ENCODE peak calls at places on chromosome 6, in ten cellular contexts. One of them, this sample, is unnamed.

GRCh38 chr6:44012078-44012493 is 115.2 kb downstream of the MRPL14 start:
- DNase-seq in fibroblast of pulmonary artery: peak
- DNase-seq in effector CD4-positive, alpha-beta T cell: no peak
- DNase-seq in substantia nigra: no peak
- DNase-seq in stimulated activated CD4-positive, alpha-beta T cell treated with anti-CD3 and anti-CD28 coated beads, Interleukin-2, amount 100 ng/mL, for 24 hours: no peak
- DNase-seq in NCI-H1105: no peak
- DNase-seq in Kasumi-1: peak
- DNase-seq in activated naive CD4-positive, alpha-beta T cell treated with anti-CD3 and anti-CD28 coated beads, Interleukin-2, amount 50 U/mL, for 16 hours: no peak
- DNase-seq in activated gamma-delta T cell treated with Interleukin-2 at 50 U/mL for 16 hours: no peak
- DNase-seq in activated CD8-positive, alpha-beta memory T cell treated with anti-CD3 and anti-CD28 coated beads for 24 hours: no peak
- DNase-seq in this sample: no peak

GRCh38 chr6:118123503-118124037 is 216.5 kb downstream of the SLC35F1 start:
- DNase-seq in fibroblast of pulmonary artery: no peak
- DNase-seq in effector CD4-positive, alpha-beta T cell: no peak
- DNase-seq in substantia nigra: no peak
- DNase-seq in stimulated activated CD4-positive, alpha-beta T cell treated with anti-CD3 and anti-CD28 coated beads, Interleukin-2, amount 100 ng/mL, for 24 hours: no peak
- DNase-seq in NCI-H1105: no peak
- DNase-seq in Kasumi-1: no peak
- DNase-seq in activated naive CD4-positive, alpha-beta T cell treated with anti-CD3 and anti-CD28 coated beads, Interleukin-2, amount 50 U/mL, for 16 hours: no peak
- DNase-seq in activated gamma-delta T cell treated with Interleukin-2 at 50 U/mL for 16 hours: no peak
- DNase-seq in activated CD8-positive, alpha-beta memory T cell treated with anti-CD3 and anti-CD28 coated beads for 24 hours: no peak
- DNase-seq in this sample: no peak

GRCh38 chr6:88761237-88762031 is 202.0 kb downstream of the RNGTT start:
- DNase-seq in fibroblast of pulmonary artery: no peak
- DNase-seq in effector CD4-positive, alpha-beta T cell: no peak
- DNase-seq in substantia nigra: no peak
- DNase-seq in stimulated activated CD4-positive, alpha-beta T cell treated with anti-CD3 and anti-CD28 coated beads, Interleukin-2, amount 100 ng/mL, for 24 hours: no peak
- DNase-seq in NCI-H1105: no peak
- DNase-seq in Kasumi-1: peak
- DNase-seq in activated naive CD4-positive, alpha-beta T cell treated with anti-CD3 and anti-CD28 coated beads, Interleukin-2, amount 50 U/mL, for 16 hours: no peak
- DNase-seq in activated gamma-delta T cell treated with Interleukin-2 at 50 U/mL for 16 hours: no peak
- DNase-seq in activated CD8-positive, alpha-beta memory T cell treated with anti-CD3 and anti-CD28 coated beads for 24 hours: no peak
- DNase-seq in this sample: no peak

GRCh38 chr6:106913111-106913510 is 61.4 kb downstream of the CD24 start:
- DNase-seq in fibroblast of pulmonary artery: no peak
- DNase-seq in effector CD4-positive, alpha-beta T cell: no peak
- DNase-seq in substantia nigra: no peak
- DNase-seq in stimulated activated CD4-positive, alpha-beta T cell treated with anti-CD3 and anti-CD28 coated beads, Interleukin-2, amount 100 ng/mL, for 24 hours: no peak
- DNase-seq in NCI-H1105: no peak
- DNase-seq in Kasumi-1: no peak
- DNase-seq in activated naive CD4-positive, alpha-beta T cell treated with anti-CD3 and anti-CD28 coated beads, Interleukin-2, amount 50 U/mL, for 16 hours: no peak
- DNase-seq in activated gamma-delta T cell treated with Interleukin-2 at 50 U/mL for 16 hours: no peak
- DNase-seq in activated CD8-positive, alpha-beta memory T cell treated with anti-CD3 and anti-CD28 coated beads for 24 hours: no peak
- DNase-seq in this sample: no peak

GRCh38 chr6:111757342-111757741 is 115.9 kb downstream of the FYN start:
- DNase-seq in fibroblast of pulmonary artery: peak
- DNase-seq in effector CD4-positive, alpha-beta T cell: no peak
- DNase-seq in substantia nigra: no peak
- DNase-seq in stimulated activated CD4-positive, alpha-beta T cell treated with anti-CD3 and anti-CD28 coated beads, Interleukin-2, amount 100 ng/mL, for 24 hours: no peak
- DNase-seq in NCI-H1105: no peak
- DNase-seq in Kasumi-1: no peak
- DNase-seq in activated naive CD4-positive, alpha-beta T cell treated with anti-CD3 and anti-CD28 coated beads, Interleukin-2, amount 50 U/mL, for 16 hours: no peak
- DNase-seq in activated gamma-delta T cell treated with Interleukin-2 at 50 U/mL for 16 hours: no peak
- DNase-seq in activated CD8-positive, alpha-beta memory T cell treated with anti-CD3 and anti-CD28 coated beads for 24 hours: no peak
- DNase-seq in this sample: no peak

GRCh38 chr6:78700997-78701396 is 166.4 kb upstream of the IRAK1BP1 start:
- DNase-seq in fibroblast of pulmonary artery: no peak
- DNase-seq in effector CD4-positive, alpha-beta T cell: no peak
- DNase-seq in substantia nigra: no peak
- DNase-seq in stimulated activated CD4-positive, alpha-beta T cell treated with anti-CD3 and anti-CD28 coated beads, Interleukin-2, amount 100 ng/mL, for 24 hours: no peak
- DNase-seq in NCI-H1105: no peak
- DNase-seq in Kasumi-1: no peak
- DNase-seq in activated naive CD4-positive, alpha-beta T cell treated with anti-CD3 and anti-CD28 coated beads, Interleukin-2, amount 50 U/mL, for 16 hours: no peak
- DNase-seq in activated gamma-delta T cell treated with Interleukin-2 at 50 U/mL for 16 hours: no peak
- DNase-seq in activated CD8-positive, alpha-beta memory T cell treated with anti-CD3 and anti-CD28 coated beads for 24 hours: no peak
- DNase-seq in this sample: no peak

GRCh38 chr6:143370972-143371371 is 79.5 kb downstream of the ADAT2 start:
- DNase-seq in fibroblast of pulmonary artery: no peak
- DNase-seq in effector CD4-positive, alpha-beta T cell: no peak
- DNase-seq in substantia nigra: no peak
- DNase-seq in stimulated activated CD4-positive, alpha-beta T cell treated with anti-CD3 and anti-CD28 coated beads, Interleukin-2, amount 100 ng/mL, for 24 hours: no peak
- DNase-seq in NCI-H1105: no peak
- DNase-seq in Kasumi-1: no peak
- DNase-seq in activated naive CD4-positive, alpha-beta T cell treated with anti-CD3 and anti-CD28 coated beads, Interleukin-2, amount 50 U/mL, for 16 hours: no peak
- DNase-seq in activated gamma-delta T cell treated with Interleukin-2 at 50 U/mL for 16 hours: no peak
- DNase-seq in activated CD8-positive, alpha-beta memory T cell treated with anti-CD3 and anti-CD28 coated beads for 24 hours: no peak
- DNase-seq in this sample: no peak

GRCh38 chr6:12148317-12148801 is 136.2 kb downstream of the HIVEP1 start:
- DNase-seq in fibroblast of pulmonary artery: peak
- DNase-seq in effector CD4-positive, alpha-beta T cell: no peak
- DNase-seq in substantia nigra: no peak
- DNase-seq in stimulated activated CD4-positive, alpha-beta T cell treated with anti-CD3 and anti-CD28 coated beads, Interleukin-2, amount 100 ng/mL, for 24 hours: no peak
- DNase-seq in NCI-H1105: no peak
- DNase-seq in Kasumi-1: no peak
- DNase-seq in activated naive CD4-positive, alpha-beta T cell treated with anti-CD3 and anti-CD28 coated beads, Interleukin-2, amount 50 U/mL, for 16 hours: no peak
- DNase-seq in activated gamma-delta T cell treated with Interleukin-2 at 50 U/mL for 16 hours: no peak
- DNase-seq in activated CD8-positive, alpha-beta memory T cell treated with anti-CD3 and anti-CD28 coated beads for 24 hours: no peak
- DNase-seq in this sample: no peak

GRCh38 chr6:27592481-27593199 is 119.7 kb upstream of the ZNF184 start:
- DNase-seq in fibroblast of pulmonary artery: peak
- DNase-seq in effector CD4-positive, alpha-beta T cell: no peak
- DNase-seq in substantia nigra: no peak
- DNase-seq in stimulated activated CD4-positive, alpha-beta T cell treated with anti-CD3 and anti-CD28 coated beads, Interleukin-2, amount 100 ng/mL, for 24 hours: peak
- DNase-seq in NCI-H1105: peak
- DNase-seq in Kasumi-1: peak
- DNase-seq in activated naive CD4-positive, alpha-beta T cell treated with anti-CD3 and anti-CD28 coated beads, Interleukin-2, amount 50 U/mL, for 16 hours: no peak
- DNase-seq in activated gamma-delta T cell treated with Interleukin-2 at 50 U/mL for 16 hours: no peak
- DNase-seq in activated CD8-positive, alpha-beta memory T cell treated with anti-CD3 and anti-CD28 coated beads for 24 hours: peak
- DNase-seq in this sample: no peak

GRCh38 chr6:130240232-130240631 is 17.5 kb upstream of the SAMD3 start:
- DNase-seq in fibroblast of pulmonary artery: peak
- DNase-seq in effector CD4-positive, alpha-beta T cell: no peak
- DNase-seq in substantia nigra: no peak
- DNase-seq in stimulated activated CD4-positive, alpha-beta T cell treated with anti-CD3 and anti-CD28 coated beads, Interleukin-2, amount 100 ng/mL, for 24 hours: no peak
- DNase-seq in NCI-H1105: no peak
- DNase-seq in Kasumi-1: no peak
- DNase-seq in activated naive CD4-positive, alpha-beta T cell treated with anti-CD3 and anti-CD28 coated beads, Interleukin-2, amount 50 U/mL, for 16 hours: no peak
- DNase-seq in activated gamma-delta T cell treated with Interleukin-2 at 50 U/mL for 16 hours: no peak
- DNase-seq in activated CD8-positive, alpha-beta memory T cell treated with anti-CD3 and anti-CD28 coated beads for 24 hours: no peak
- DNase-seq in this sample: no peak

GRCh38 chr6:20839624-20840023 is 305.4 kb downstream of the CDKAL1 start:
- DNase-seq in fibroblast of pulmonary artery: no peak
- DNase-seq in effector CD4-positive, alpha-beta T cell: no peak
- DNase-seq in substantia nigra: no peak
- DNase-seq in stimulated activated CD4-positive, alpha-beta T cell treated with anti-CD3 and anti-CD28 coated beads, Interleukin-2, amount 100 ng/mL, for 24 hours: no peak
- DNase-seq in NCI-H1105: no peak
- DNase-seq in Kasumi-1: no peak
- DNase-seq in activated naive CD4-positive, alpha-beta T cell treated with anti-CD3 and anti-CD28 coated beads, Interleukin-2, amount 50 U/mL, for 16 hours: no peak
- DNase-seq in activated gamma-delta T cell treated with Interleukin-2 at 50 U/mL for 16 hours: no peak
- DNase-seq in activated CD8-positive, alpha-beta memory T cell treated with anti-CD3 and anti-CD28 coated beads for 24 hours: no peak
- DNase-seq in this sample: no peak

GRCh38 chr6:30013296-30013922 is 47.7 kb upstream of the POLR1H start:
- DNase-seq in fibroblast of pulmonary artery: peak
- DNase-seq in effector CD4-positive, alpha-beta T cell: peak
- DNase-seq in substantia nigra: peak
- DNase-seq in stimulated activated CD4-positive, alpha-beta T cell treated with anti-CD3 and anti-CD28 coated beads, Interleukin-2, amount 100 ng/mL, for 24 hours: peak
- DNase-seq in NCI-H1105: no peak
- DNase-seq in Kasumi-1: no peak
- DNase-seq in activated naive CD4-positive, alpha-beta T cell treated with anti-CD3 and anti-CD28 coated beads, Interleukin-2, amount 50 U/mL, for 16 hours: no peak
- DNase-seq in activated gamma-delta T cell treated with Interleukin-2 at 50 U/mL for 16 hours: no peak
- DNase-seq in activated CD8-positive, alpha-beta memory T cell treated with anti-CD3 and anti-CD28 coated beads for 24 hours: peak
- DNase-seq in this sample: no peak

GRCh38 chr6:21694168-21694567 is 100.6 kb downstream of the SOX4 start:
- DNase-seq in fibroblast of pulmonary artery: no peak
- DNase-seq in effector CD4-positive, alpha-beta T cell: no peak
- DNase-seq in substantia nigra: no peak
- DNase-seq in stimulated activated CD4-positive, alpha-beta T cell treated with anti-CD3 and anti-CD28 coated beads, Interleukin-2, amount 100 ng/mL, for 24 hours: no peak
- DNase-seq in NCI-H1105: no peak
- DNase-seq in Kasumi-1: no peak
- DNase-seq in activated naive CD4-positive, alpha-beta T cell treated with anti-CD3 and anti-CD28 coated beads, Interleukin-2, amount 50 U/mL, for 16 hours: no peak
- DNase-seq in activated gamma-delta T cell treated with Interleukin-2 at 50 U/mL for 16 hours: no peak
- DNase-seq in activated CD8-positive, alpha-beta memory T cell treated with anti-CD3 and anti-CD28 coated beads for 24 hours: no peak
- DNase-seq in this sample: no peak

GRCh38 chr6:114638346-114638745 is 295.5 kb upstream of the HS3ST5 start:
- DNase-seq in fibroblast of pulmonary artery: no peak
- DNase-seq in effector CD4-positive, alpha-beta T cell: no peak
- DNase-seq in substantia nigra: no peak
- DNase-seq in stimulated activated CD4-positive, alpha-beta T cell treated with anti-CD3 and anti-CD28 coated beads, Interleukin-2, amount 100 ng/mL, for 24 hours: no peak
- DNase-seq in NCI-H1105: no peak
- DNase-seq in Kasumi-1: no peak
- DNase-seq in activated naive CD4-positive, alpha-beta T cell treated with anti-CD3 and anti-CD28 coated beads, Interleukin-2, amount 50 U/mL, for 16 hours: no peak
- DNase-seq in activated gamma-delta T cell treated with Interleukin-2 at 50 U/mL for 16 hours: no peak
- DNase-seq in activated CD8-positive, alpha-beta memory T cell treated with anti-CD3 and anti-CD28 coated beads for 24 hours: no peak
- DNase-seq in this sample: peak

GRCh38 chr6:87730310-87730709 is 28.3 kb upstream of the AKIRIN2 start:
- DNase-seq in fibroblast of pulmonary artery: no peak
- DNase-seq in effector CD4-positive, alpha-beta T cell: no peak
- DNase-seq in substantia nigra: peak
- DNase-seq in stimulated activated CD4-positive, alpha-beta T cell treated with anti-CD3 and anti-CD28 coated beads, Interleukin-2, amount 100 ng/mL, for 24 hours: no peak
- DNase-seq in NCI-H1105: peak
- DNase-seq in Kasumi-1: peak
- DNase-seq in activated naive CD4-positive, alpha-beta T cell treated with anti-CD3 and anti-CD28 coated beads, Interleukin-2, amount 50 U/mL, for 16 hours: no peak
- DNase-seq in activated gamma-delta T cell treated with Interleukin-2 at 50 U/mL for 16 hours: no peak
- DNase-seq in activated CD8-positive, alpha-beta memory T cell treated with anti-CD3 and anti-CD28 coated beads for 24 hours: no peak
- DNase-seq in this sample: no peak